ENCODE peak calls at places on chromosomes 6 and 20, in nine cellular contexts. C is midbrain, D is AG09319, Y is frontal cortex, B is cardiac fibroblast, R is left ventricle myocardium inferior, V is brain microvascular endothelial cell, X is HS-27A, H is posterior cingulate gyrus. O is an unnamed sample.

GRCh38 chr6:119022796-119023195 is 55.7 kb downstream of the FAM184A start:
- DNase-seq in V (no peak), C (peak), R (no peak), H (no peak), X (no peak), D (no peak), Y (no peak), B (no peak), O (no peak)

GRCh38 chr20:38764563-38765355 is 16.5 kb downstream of the ACTR5 start:
- DNase-seq in R (no peak), C (no peak), V (peak), B (peak), H (peak), X (peak), Y (peak), D (peak), O (no peak)

GRCh38 chr6:104423691-104424090 is 436.0 kb downstream of the HACE1 start:
- DNase-seq in B (no peak), H (no peak), X (no peak), V (no peak), D (no peak), Y (no peak), C (no peak), R (no peak), O (no peak)

GRCh38 chr6:19538086-19538485 is 299.1 kb upstream of the ID4 start:
- DNase-seq in R (no peak), X (no peak), H (no peak), D (no peak), Y (no peak), V (no peak), C (no peak), B (no peak), O (no peak)

GRCh38 chr6:38984723-38985122 is 63.9 kb upstream of the GLP1R start:
- DNase-seq in D (no peak), C (no peak), H (no peak), X (no peak), B (no peak), Y (no peak), V (no peak), R (no peak), O (no peak)

GRCh38 chr20:38434310-38434741 is 802 bp downstream of the SNHG17 start:
- DNase-seq in X (no peak), Y (no peak), H (peak), B (peak), C (no peak), D (no peak), V (no peak), R (no peak), O (no peak)

GRCh38 chr6:154590770-154591169 is 80.3 kb upstream of the CNKSR3 start:
- DNase-seq in Y (no peak), R (no peak), V (no peak), B (no peak), H (no peak), X (no peak), D (no peak), C (no peak), O (peak)

GRCh38 chr6:101113468-101114260 is 232.5 kb upstream of the ASCC3 start:
- DNase-seq in X (no peak), V (no peak), C (no peak), Y (no peak), R (no peak), D (no peak), B (no peak), H (no peak), O (no peak)

GRCh38 chr20:54704032-54704635 is 228.7 kb downstream of the DOK5 start:
- DNase-seq in C (no peak), Y (no peak), R (no peak), D (no peak), B (no peak), V (no peak), H (no peak), X (no peak), O (no peak)

O was measured in SHP77 treated with DMSO at 0.1 percent for 48 hours.